ENCODE peak calls at places on chromosomes 4 and X, in five cellular contexts. R is dorsolateral prefrontal cortex, K is BJ, L is lower leg skin, F is A549. S is an unnamed sample.

GRCh38 chr4:13928214-13928613 is 300.7 kb upstream of the BOD1L1 start:
- DNase-seq in R (no peak), K (no peak), L (no peak), F (no peak), S (no peak)

GRCh38 chrX:13398073-13398823 is 78.4 kb upstream of the ATXN3L start:
- DNase-seq in R (no peak), K (peak), L (no peak), F (peak), S (peak)

GRCh38 chr4:187478292-187479205 is 517.0 kb upstream of the ZFP42 start:
- DNase-seq in R (no peak), K (peak), L (peak), F (peak), S (peak)

GRCh38 chr4:122412547-122412946 is 33.7 kb downstream of the ADAD1 start:
- DNase-seq in R (no peak), K (peak), L (no peak), F (peak), S (no peak)

GRCh38 chr4:153488006-153488718 is 22.0 kb downstream of the TMEM131L start:
- DNase-seq in R (no peak), K (no peak), L (no peak), F (no peak), S (no peak)

GRCh38 chrX:80021611-80022010 is 7.1 kb downstream of the TBX22 start:
- DNase-seq in R (no peak), K (no peak), L (no peak), F (no peak), S (no peak)

GRCh38 chr4:14841801-14842748 is 160.2 kb upstream of the CPEB2 start:
- DNase-seq in R (no peak), K (no peak), L (no peak), F (peak), S (peak)

GRCh38 chr4:91837608-91838029 is 466.1 kb upstream of the GRID2 start:
- DNase-seq in R (no peak), K (no peak), L (no peak), F (peak), S (no peak)

GRCh38 chr4:80255374-80256095 is 10.9 kb upstream of the FGF5 start:
- DNase-seq in R (no peak), K (peak), L (no peak), F (no peak), S (no peak)

GRCh38 chr4:52966781-52967180 is 104.7 kb downstream of the RASL11B start:
- DNase-seq in R (no peak), K (no peak), L (no peak), F (no peak), S (no peak)

GRCh38 chr4:3683077-3683743 is 83.0 kb upstream of the ADRA2C start:
- DNase-seq in R (no peak), K (no peak), L (no peak), F (no peak), S (no peak)

GRCh38 chrX:49840679-49841078 is 11.6 kb downstream of the PAGE4 start:
- DNase-seq in R (peak), K (peak), L (no peak), F (peak), S (no peak)

GRCh38 chrX:18721683-18722499 is 14.4 kb downstream of the PPEF1 start:
- DNase-seq in R (peak), K (no peak), L (no peak), F (no peak), S (no peak)

GRCh38 chr4:139144161-139144859 is 32.7 kb downstream of the ELF2 start:
- DNase-seq in R (no peak), K (no peak), L (no peak), F (no peak), S (peak)

GRCh38 chr4:38075370-38076152 is 115.4 kb downstream of the PTTG2 start:
- DNase-seq in R (no peak), K (peak), L (no peak), F (peak), S (no peak)

GRCh38 chr4:83894831-83895230 is 358.9 kb downstream of the GPAT3 start:
- DNase-seq in R (no peak), K (no peak), L (no peak), F (no peak), S (no peak)

GRCh38 chr4:41384992-41385391 is 128.3 kb downstream of the UCHL1 start:
- DNase-seq in R (peak), K (no peak), L (peak), F (no peak), S (peak)

DNA sequence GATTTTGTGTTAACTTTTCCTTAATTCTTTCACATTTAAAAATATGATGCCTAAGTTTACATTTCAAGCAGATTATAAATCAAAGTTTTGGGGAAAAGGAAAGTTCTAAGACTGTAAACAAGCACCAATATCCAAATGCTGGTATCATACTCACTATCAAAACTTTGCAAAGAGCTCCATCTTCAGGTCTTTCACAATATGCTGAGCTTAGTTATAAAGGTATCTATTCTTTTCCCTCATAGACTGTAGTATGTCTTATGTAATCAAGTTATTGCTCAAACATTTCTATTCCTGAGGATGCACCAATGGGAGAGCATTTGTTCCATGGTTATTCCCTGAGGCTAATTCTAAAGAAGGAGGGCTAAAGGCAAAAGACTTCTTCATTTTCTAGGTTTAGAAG is 207.9 kb upstream of the FAM241A start:
- DNase-seq in R (no peak), K (no peak), L (no peak), F (peak), S (no peak)
- TF ChIP-seq CTCF in R (peak), K (peak), L (no peak), F (peak), S (no peak)

GRCh38 chrX:70453024-70453618 is 8.5 kb downstream of the DLG3 start:
- DNase-seq in R (no peak), K (no peak), L (no peak), F (no peak), S (no peak)
- TF ChIP-seq CTCF in R (no peak), K (no peak), L (no peak), F (no peak), S (no peak)

GRCh38 chr4:87068591-87069021 is 133.8 kb downstream of the AFF1 start:
- DNase-seq in R (peak), K (no peak), L (no peak), F (no peak), S (no peak)
- TF ChIP-seq CTCF in R (no peak), K (no peak), L (no peak), F (no peak), S (no peak)

GRCh38 chr4:26069218-26069617 is 155.2 kb downstream of the SMIM20 start:
- DNase-seq in R (no peak), K (no peak), L (no peak), F (peak), S (no peak)
- TF ChIP-seq CTCF in R (no peak), K (peak), L (no peak), F (peak), S (no peak)

GRCh38 chr4:119034276-119035008 is 101.2 kb upstream of the MYOZ2 start:
- DNase-seq in R (no peak), K (no peak), L (no peak), F (no peak), S (no peak)
- TF ChIP-seq CTCF in R (no peak), K (no peak), L (no peak), F (no peak), S (no peak)

DNA sequence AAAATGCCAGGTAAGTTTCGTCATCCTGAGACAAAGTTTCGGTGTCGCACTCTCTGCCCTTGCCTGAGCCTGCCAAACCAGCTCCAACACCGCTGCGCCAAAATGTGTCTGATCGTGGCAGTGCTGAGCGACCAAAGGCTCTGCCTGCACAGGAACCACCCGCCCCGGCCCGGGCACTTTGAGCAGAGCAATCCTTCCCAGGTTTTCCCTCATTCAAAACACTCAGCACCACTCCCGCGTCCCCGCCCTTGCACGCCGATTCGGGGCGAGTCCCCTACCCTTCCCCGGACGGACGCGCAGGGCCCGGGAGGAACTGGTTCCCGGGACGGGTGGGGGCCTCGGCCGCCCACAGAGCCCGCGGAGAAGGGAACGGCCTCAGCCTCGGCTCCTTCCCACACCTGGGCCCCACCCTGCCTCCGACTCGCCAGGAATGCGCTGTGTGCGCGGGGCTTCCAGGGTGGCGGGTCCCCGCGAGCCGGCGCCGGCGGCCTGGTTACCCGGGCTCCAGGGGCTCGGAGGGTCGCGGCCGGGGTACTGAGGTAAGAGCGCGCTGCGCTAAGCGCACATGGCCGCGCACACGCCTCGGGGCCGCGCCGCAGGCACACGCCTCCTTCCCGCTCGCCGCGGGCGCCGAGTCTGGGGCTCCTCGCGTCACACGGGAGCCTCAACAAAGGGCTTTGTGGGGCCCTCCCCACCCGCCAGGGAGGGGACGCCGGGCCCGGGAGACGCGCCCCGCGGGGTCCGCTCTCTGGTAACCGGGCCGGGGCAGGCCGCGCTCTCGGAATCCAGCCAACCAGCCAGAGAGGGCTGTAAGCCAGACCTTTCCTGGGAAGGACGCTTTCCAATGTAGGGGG is at the start of gene C4orf36:
- DNase-seq in R (peak), K (no peak), L (peak), F (peak), S (peak)
- TF ChIP-seq CTCF in R (no peak), K (peak), L (no peak), F (no peak), S (no peak)

DNA sequence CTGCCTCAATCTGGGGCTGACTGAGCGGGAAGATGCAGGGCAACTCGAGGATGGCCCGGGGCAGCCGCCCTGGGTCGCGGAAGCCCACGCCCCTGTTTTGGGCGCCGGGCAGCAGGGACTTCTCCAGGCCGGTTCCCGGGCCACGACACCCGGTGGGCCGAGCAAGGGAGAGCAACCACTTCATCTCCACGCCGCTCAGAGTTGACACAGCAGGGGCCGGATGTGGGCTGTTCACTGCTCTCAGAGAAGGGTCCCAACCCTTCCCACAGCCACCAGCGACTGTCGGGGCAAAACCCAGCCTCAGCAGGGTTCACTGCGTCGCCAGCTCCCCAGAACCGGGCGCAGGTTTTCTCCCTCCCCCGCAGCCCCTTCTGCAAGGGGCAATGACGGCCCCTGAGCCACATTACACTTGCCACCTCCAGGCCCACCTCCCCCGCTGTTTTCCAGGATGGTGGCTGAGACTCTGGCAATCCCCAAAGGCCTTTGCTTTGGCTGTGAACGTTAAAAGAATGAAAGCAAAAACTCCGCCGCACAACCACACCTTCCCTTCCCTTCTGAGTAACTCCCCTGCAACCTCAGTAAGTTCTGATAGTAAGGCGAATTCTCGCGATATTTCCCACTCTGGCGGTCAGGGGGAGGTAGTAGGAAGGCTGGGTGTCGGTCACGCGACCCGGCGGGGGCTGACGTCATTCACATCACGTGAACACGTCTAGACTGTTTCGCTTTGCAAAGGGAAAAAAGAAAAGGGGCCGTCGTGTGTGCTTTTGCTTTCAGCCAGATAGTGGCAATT is 718 bp upstream of the CAMK2D start:
- DNase-seq in R (peak), K (peak), L (peak), F (peak), S (peak)
- TF ChIP-seq CTCF in R (peak), K (peak), L (peak), F (no peak), S (no peak)

GRCh38 chr4:7964459-7964858 is 24.8 kb upstream of the AFAP1 start:
- DNase-seq in R (no peak), K (no peak), L (no peak), F (no peak), S (no peak)
- TF ChIP-seq CTCF in R (no peak), K (no peak), L (no peak), F (peak), S (no peak)

S was measured in tibial artery.